ENCODE peak calls at places on chromosomes 2 and 18, in seven cellular contexts. F is fibroblast of villous mesenchyme, M is AML-193, N is right lobe of liver, D is cardiac muscle cell, Y is lung, C is midbrain. S is an unnamed sample.

GRCh38 chr18:3225588-3225987 is 5.8 kb upstream of the MYOM1 start:
- DNase-seq in F (no peak), M (no peak), N (no peak), D (no peak), Y (no peak), C (no peak), S (no peak)

GRCh38 chr18:36572135-36572856 is 256.5 kb downstream of the TPGS2 start:
- DNase-seq in F (peak), M (peak), N (peak), D (peak), Y (no peak), C (peak), S (peak)

GRCh38 chr2:121561617-121562268 is 31.1 kb downstream of the RNU4ATAC start:
- DNase-seq in F (peak), M (no peak), N (no peak), D (no peak), Y (no peak), C (no peak), S (peak)

GRCh38 chr2:144507441-144508161 is 12.3 kb downstream of the ZEB2 start:
- DNase-seq in F (peak), M (no peak), N (no peak), D (no peak), Y (no peak), C (no peak), S (no peak)

GRCh38 chr2:201707142-201707541 is 8.7 kb upstream of the MPP4 start:
- DNase-seq in F (no peak), M (no peak), N (no peak), D (no peak), Y (no peak), C (no peak), S (no peak)

GRCh38 chr2:96329416-96329815 is 4.3 kb downstream of the ITPRIPL1 start:
- DNase-seq in F (peak), M (peak), N (no peak), D (no peak), Y (no peak), C (no peak), S (peak)

GRCh38 chr2:240142859-240143258 is 2.4 kb upstream of the OTOS start:
- DNase-seq in F (no peak), M (no peak), N (no peak), D (no peak), Y (no peak), C (no peak), S (no peak)

GRCh38 chr2:199457147-199458016 is at the start of gene SATB2:
- DNase-seq in F (peak), M (no peak), N (peak), D (peak), Y (no peak), C (no peak), S (no peak)

GRCh38 chr2:233031556-233032500 is 644 bp upstream of the NEU2 start:
- DNase-seq in F (no peak), M (no peak), N (no peak), D (no peak), Y (no peak), C (no peak), S (no peak)

GRCh38 chr2:212005077-212005671 is 533.4 kb downstream of the ERBB4 start:
- DNase-seq in F (peak), M (peak), N (no peak), D (peak), Y (peak), C (peak), S (peak)